ENCODE peak calls at places on chromosomes 16 and 17, in four cellular contexts. X, M, U and S are unnamed samples.

GRCh38 chr17:62675701-62676100 is 48.2 kb downstream of the MRC2 start:
- DNase-seq in M (no peak), X (no peak), U (no peak), S (no peak)

GRCh38 chr17:37816951-37817350 is 72.1 kb upstream of the HNF1B start:
- DNase-seq in X (no peak), M (no peak), U (no peak), S (no peak)

GRCh38 chr16:57533618-57534336 is 2.6 kb downstream of the CCDC102A start:
- DNase-seq in U (peak; percentile 38), M (no peak), X (peak; percentile 35), S (peak; percentile 9)

GRCh38 chr17:82217530-82218204 is 5.0 kb upstream of the CCDC57 start:
- DNase-seq in X (no peak), U (no peak), M (no peak), S (no peak)

GRCh38 chr16:84082835-84083569 is 33.7 kb downstream of the MBTPS1 start:
- DNase-seq in X (no peak), U (no peak), M (no peak), S (no peak)

GRCh38 chr16:68364601-68364998 is 53.8 kb downstream of the PRMT7 start:
- DNase-seq in U (no peak), M (no peak), X (no peak), S (no peak)

GRCh38 chr17:64420143-64420670 is 28.7 kb upstream of the MILR1 start:
- DNase-seq in X (no peak), M (no peak), U (no peak), S (peak; percentile 69)

GRCh38 chr16:997440-998051 is 16.0 kb downstream of the SOX8 start:
- DNase-seq in M (no peak), U (no peak), X (no peak), S (no peak)

GRCh38 chr17:34991606-34992005 is 11.3 kb downstream of the LIG3 start:
- DNase-seq in U (no peak), M (no peak), X (no peak), S (no peak)

GRCh38 chr16:71383054-71383773 is 24.7 kb downstream of the CALB2 start:
- DNase-seq in U (no peak), M (no peak), X (no peak), S (no peak)

GRCh38 chr16:75070055-75070841 is 46.3 kb downstream of the LDHD start:
- DNase-seq in M (no peak), X (no peak), U (peak; percentile 71), S (no peak)

DNA sequence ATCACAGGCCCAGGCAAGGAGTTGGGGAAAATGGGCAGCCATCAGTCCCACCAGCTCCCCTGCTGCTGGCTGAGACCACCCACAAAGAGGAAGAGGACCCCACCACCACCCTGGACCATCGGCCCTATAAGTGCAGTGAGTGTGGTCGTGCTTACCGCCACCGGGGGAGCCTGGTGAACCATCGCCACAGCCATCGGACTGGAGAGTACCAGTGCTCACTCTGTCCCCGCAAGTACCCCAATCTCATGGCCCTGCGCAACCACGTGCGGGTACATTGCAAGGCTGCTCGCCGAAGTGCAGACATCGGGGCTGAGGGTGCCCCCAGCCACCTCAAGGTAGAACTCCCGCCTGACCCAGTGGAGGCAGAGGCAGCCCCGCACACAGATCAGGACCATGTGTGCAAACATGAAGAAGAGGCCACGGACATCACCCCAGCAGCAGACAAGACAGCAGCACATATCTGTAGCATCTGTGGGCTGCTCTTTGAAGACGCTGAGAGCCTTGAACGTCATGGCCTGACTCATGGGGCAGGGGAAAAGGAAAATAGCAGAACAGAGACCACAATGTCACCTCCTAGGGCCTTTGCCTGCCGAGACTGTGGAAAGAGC is 3.5 kb downstream of the ZNF646 start:
- DNase-seq in M (no peak), X (no peak), U (no peak), S (no peak)
- TF ChIP-seq CTCF in M (no peak), X (no peak), U (no peak), S (no peak)

DNA sequence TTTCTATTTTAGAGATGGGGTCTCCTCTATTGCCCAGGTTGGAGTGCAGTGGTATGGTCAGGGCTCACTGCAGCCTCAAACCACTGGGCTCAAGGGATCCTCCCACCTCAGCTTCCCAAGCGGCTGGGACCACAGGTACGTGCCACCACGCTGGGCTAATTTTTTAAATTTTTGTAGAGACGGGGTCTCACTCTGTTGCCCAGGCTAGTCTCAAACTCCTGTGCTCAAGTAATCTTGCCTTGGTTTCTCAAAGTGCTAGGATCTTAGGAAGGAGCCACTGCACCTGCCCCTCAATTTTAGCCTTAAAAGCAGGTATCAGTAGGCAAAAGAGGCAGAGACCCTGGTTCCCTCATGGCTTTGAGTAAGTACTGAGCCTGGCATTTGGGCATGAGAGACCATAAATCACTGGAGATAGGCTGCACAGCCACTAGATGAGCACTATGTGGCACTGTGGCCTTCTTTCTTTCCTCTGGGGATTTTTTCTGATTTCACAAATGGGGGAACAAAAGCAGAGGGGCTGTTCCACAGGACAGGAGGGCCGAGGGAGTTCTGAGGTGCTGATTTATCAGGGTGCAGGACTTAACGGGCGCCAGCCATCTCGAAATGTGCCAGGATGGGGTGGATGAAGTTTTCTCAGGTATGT is 82.2 kb downstream of the PLXDC1 start:
- DNase-seq in U (no peak), M (no peak), X (no peak), S (peak; percentile 80)
- TF ChIP-seq CTCF in U (peak; percentile 54), M (peak; percentile 71), X (peak; percentile 69), S (peak; percentile 61)

DNA sequence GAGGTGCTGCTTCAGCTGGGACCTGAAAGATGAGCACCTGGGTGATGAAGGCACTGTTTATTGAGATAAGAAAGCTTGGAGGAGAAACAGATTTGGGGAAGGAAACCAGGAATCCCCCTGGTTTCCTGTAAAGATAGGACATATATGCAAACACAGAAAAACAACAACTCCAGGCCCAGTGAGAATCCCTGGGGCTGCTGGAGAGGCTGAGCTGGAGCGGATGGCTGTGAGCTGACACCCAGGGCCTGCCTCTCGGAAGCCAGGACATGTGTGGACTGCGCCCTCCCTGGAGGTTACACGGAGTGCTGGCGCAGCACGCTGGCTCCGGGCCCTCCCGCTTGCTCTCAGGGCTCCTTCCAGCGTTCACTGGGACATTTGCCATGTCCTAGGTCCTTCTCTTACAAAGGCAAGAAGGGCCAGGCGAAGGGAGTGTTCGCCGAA is 57.5 kb downstream of the CYB5B start:
- DNase-seq in M (no peak), X (no peak), U (peak; percentile 75), S (no peak)
- TF ChIP-seq CTCF in M (no peak), X (no peak), U (peak; percentile 24), S (no peak)

DNA sequence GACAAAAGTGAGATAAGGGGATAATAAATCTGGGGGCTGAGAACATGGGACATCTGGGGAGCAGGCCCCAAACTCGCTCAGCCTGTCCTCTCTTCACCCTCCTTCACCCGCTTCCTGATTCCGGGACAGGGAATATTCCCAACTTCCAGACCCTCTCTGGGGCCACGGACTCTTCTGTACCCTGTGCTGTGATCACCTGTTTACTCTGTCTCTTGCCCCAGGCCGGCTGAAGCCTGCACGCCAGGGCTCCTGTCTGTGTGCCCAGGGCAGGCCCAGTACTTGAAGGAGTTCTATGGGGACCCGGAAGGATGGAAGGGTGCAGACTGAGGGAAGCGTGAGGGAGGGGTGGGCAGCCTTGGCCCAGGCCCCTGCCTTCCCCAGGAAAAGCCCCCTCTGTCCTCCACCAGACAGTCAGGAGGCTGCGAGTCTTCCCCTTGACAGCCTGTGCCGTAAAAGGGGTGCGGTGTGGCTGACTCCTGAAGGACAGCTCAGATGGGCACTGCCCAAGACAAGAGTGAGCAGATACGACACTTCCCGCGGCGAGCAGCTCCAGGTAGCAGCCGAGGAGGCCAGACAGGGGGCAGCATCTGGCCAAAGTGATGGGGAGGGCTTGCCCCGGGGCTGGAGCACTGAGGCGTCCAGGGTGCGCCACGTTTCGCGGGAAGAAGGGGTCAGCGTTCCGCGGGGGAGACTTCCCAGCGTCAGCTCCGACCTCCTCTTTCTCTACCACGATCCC is 1.0 kb upstream of the CCNF start:
- DNase-seq in X (peak; percentile 47), U (peak; percentile 56), M (no peak), S (peak; percentile 76)
- TF ChIP-seq CTCF in X (no peak), U (no peak), M (peak; percentile 31), S (peak; percentile 57)

DNA sequence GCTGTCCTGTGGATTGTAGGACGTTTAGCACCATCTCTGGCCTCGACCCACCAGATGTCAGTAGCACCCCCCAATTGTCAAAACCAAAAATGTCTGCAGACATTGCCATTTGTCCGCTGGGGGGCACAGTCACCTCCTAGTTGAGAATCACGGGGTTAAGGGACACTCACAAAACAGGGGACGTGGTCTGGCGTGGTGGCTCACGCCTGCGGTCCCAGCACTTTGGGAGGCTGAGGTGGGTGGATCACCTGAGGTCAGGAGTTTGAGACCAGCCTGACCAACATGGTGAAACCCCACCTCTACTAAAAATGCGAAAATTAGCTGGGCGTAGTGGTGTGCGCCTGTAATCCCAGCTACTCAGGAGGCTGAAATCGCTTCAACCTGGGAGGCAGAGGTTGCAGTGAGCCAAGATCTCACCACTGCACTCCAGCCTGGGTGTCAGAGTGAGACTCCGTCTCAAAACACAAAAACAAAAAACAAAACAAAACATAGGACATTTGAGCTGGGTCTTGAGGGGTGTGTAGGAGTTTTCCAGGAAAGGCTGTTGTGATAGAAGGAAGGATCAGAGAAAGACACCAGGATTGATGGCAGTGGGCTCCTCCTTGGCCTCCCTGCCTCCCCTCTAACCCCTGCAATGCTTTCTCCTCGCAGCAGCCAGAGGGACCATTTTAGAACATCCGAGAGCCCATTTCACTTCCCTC is 171.8 kb upstream of the GSE1 start:
- DNase-seq in M (no peak), U (no peak), X (no peak), S (no peak)
- TF ChIP-seq CTCF in M (peak; percentile 55), U (no peak), X (no peak), S (no peak)

GRCh38 chr16:67104061-67104460 is 5.7 kb upstream of the PHAF1 start:
- DNase-seq in M (no peak), X (no peak), U (no peak), S (no peak)
- TF ChIP-seq CTCF in M (peak; percentile 25), X (no peak), U (no peak), S (no peak)

GRCh38 chr16:49921791-49922456 is 66.0 kb upstream of the ZNF423 start:
- DNase-seq in U (peak; percentile 60), M (peak; percentile 24), X (peak; percentile 22), S (peak; percentile 78)
- TF ChIP-seq CTCF in U (peak; percentile 60), M (peak; percentile 79), X (peak; percentile 77), S (peak; percentile 37)

DNA sequence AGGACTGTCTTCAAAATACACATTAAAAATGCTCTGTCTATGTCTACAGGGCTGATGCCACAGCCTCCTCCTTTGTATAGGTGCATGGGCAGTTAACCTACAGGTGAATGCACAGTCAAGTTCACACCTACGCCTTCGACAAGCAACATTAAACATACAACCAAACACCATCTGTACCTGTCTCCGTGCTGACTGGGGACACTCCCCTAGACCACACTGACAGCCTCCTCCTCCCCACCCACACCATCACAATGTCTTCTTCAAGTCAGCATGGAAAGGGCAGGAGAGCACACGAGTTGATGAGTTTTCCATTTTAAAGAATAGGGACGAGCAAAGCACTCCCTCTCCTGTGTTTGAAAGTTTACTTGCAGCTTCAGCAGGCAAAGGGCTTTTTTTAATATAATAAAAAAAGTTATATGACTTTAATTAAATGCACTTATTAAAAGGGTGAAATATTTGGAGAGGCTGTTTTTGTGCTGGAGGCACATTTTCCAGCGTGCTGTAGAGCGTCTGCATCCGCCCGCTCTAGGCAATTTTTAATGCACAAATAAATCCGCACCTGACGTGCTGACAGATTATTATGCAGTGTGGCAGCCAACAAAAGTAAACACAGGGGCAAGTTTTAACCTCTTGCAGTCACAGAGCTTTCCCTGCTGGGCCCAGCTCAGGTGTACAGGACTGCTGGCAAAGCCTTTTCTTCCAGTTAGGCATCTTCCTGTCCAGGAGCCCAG is 367.9 kb downstream of the SOX9 start:
- DNase-seq in X (no peak), U (no peak), M (no peak), S (no peak)
- TF ChIP-seq CTCF in X (no peak), U (no peak), M (no peak), S (no peak)